ENCODE peak calls at places on chromosome 22, in four cellular contexts. One of them, this sample, is unnamed. For H3K9me3, the result is how much of the 10 kb centered on the place peaks cover.

GRCh38 chr22:35766654-35767580 is 49.2 kb downstream of the APOL5 start:
- DNase-seq in uterus: no peak
- DNase-seq in BE2C: no peak
- DNase-seq in esophagus squamous epithelium: no peak
- DNase-seq in this sample: no peak

GRCh38 chr22:32480238-32480637 is 5.6 kb downstream of the FBXO7 start:
- DNase-seq in BE2C: no peak
- DNase-seq in uterus: no peak
- DNase-seq in esophagus squamous epithelium: no peak
- DNase-seq in this sample: no peak

GRCh38 chr22:37178350-37179125 is 9.5 kb downstream of the C1QTNF6 start:
- DNase-seq in BE2C: no peak
- DNase-seq in esophagus squamous epithelium: no peak
- DNase-seq in uterus: no peak
- DNase-seq in this sample: no peak

GRCh38 chr22:29092243-29092642 is 19.4 kb downstream of the KREMEN1 start:
- DNase-seq in uterus: no peak
- DNase-seq in esophagus squamous epithelium: no peak
- DNase-seq in BE2C: no peak
- DNase-seq in this sample: no peak

GRCh38 chr22:27108425-27109114 is 451.2 kb downstream of the MIAT start:
- DNase-seq in esophagus squamous epithelium: no peak
- DNase-seq in BE2C: peak
- DNase-seq in uterus: peak
- DNase-seq in this sample: no peak

GRCh38 chr22:47308886-47309285 is 546.4 kb downstream of the TBC1D22A start:
- DNase-seq in esophagus squamous epithelium: no peak
- DNase-seq in uterus: no peak
- DNase-seq in BE2C: no peak
- DNase-seq in this sample: no peak

GRCh38 chr22:17920992-17921650 is 103.2 kb downstream of the MICAL3 start:
- DNase-seq in BE2C: no peak
- DNase-seq in esophagus squamous epithelium: no peak
- DNase-seq in uterus: no peak
- DNase-seq in this sample: no peak

GRCh38 chr22:29635734-29636357 is 32.4 kb downstream of the NF2 start:
- DNase-seq in uterus: no peak
- DNase-seq in esophagus squamous epithelium: no peak
- DNase-seq in BE2C: peak
- DNase-seq in this sample: peak

GRCh38 chr22:37053310-37054077 is 2.0 kb downstream of the KCTD17 start:
- DNase-seq in uterus: no peak
- DNase-seq in esophagus squamous epithelium: no peak
- DNase-seq in BE2C: no peak
- DNase-seq in this sample: no peak

GRCh38 chr22:26586556-26587325 is 3.2 kb downstream of the TPST2 start:
- DNase-seq in uterus: peak
- DNase-seq in BE2C: no peak
- DNase-seq in esophagus squamous epithelium: no peak
- DNase-seq in this sample: no peak

DNA sequence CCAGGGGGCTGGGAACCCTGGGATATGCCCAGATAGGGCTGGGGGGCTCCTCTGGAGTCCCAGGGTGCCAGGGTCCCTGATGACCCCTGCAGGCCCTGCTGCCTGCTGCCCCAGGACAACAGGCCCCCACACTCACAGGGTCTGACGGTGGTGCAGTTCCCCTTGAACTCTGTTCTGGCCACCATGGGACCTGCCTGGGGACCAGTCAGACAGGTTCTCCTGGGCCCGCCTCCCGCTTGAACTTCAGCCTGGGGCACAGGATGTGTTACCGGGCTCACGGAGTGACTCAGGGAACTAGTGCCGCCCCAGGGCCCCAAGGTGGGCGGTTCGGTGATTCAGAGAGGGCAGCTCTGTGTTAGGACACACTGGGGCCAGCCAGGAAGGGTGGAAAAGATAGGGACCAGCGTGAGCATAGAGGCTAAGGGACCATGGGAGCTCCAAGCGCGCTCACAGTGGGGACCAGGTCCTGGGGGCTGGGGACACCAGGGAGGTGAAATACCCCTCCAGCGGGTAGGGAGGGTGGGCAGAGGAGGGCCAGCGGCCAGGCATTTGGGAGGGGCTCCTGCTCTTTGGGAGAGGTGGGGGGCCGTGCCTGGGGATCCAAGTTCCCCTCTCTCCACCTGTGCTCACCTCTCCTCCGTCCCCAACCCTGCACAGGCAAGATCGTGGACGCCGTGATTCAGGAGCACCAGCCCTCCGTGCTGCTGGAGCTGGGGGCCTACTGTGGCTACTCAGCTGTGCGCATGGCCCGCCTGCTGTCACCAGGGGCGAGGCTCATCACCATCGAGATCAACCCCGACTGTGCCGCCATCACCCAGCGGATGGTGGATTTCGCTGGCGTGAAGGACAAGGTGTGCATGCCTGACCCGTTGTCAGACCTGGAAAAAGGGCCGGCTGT is 21.5 kb upstream of the TXNRD2 start:
- DNase-seq in esophagus squamous epithelium: no peak
- DNase-seq in uterus: no peak
- DNase-seq in BE2C: peak
- DNase-seq in this sample: no peak
- H3K9me3 ChIP-seq in esophagus squamous epithelium: under half
- H3K9me3 ChIP-seq in uterus: under half
- H3K9me3 ChIP-seq in BE2C: under half
- H3K9me3 ChIP-seq in this sample: under half

GRCh38 chr22:48440673-48441552 is 1386.8 kb downstream of the BRD1 start:
- DNase-seq in uterus: no peak
- DNase-seq in BE2C: no peak
- DNase-seq in esophagus squamous epithelium: no peak
- DNase-seq in this sample: no peak
- H3K4me3 ChIP-seq in uterus: no peak
- H3K4me3 ChIP-seq in BE2C: no peak
- H3K4me3 ChIP-seq in esophagus squamous epithelium: no peak
- H3K4me3 ChIP-seq in this sample: no peak

DNA sequence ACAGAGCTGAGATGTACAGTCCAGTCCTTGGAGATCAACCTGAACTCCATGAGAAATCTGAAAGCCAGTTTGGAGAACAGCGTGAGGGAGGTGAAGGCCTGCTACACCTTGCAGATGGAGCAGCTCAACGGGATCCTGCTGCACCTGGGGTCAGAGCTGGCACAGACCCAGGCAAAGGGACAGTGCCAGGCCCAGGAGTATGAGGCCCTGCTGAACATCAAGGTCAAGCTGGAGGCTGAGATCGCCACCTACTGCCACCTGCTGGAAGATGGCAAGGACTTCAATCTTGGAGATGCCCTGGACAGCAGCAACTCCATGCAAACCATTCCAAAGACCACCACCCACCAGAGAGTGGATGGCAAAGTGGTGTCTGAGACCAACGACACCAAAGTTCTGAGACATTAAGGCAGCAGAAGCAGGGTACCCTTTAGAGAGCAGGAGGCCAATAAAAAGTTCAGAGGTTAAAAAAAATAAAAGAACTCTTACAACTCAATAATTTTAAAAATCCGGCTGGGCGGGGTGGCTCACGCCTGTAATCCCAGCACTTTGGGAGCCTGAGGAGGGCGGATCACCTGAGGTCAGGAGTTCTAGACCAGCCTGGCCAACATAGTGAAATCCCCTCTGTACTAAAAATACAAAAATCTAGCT is 69.9 kb upstream of the RTL6 start:
- DNase-seq in BE2C: peak
- DNase-seq in uterus: no peak
- DNase-seq in esophagus squamous epithelium: no peak
- DNase-seq in this sample: peak
- TF ChIP-seq CTCF in BE2C: peak
- TF ChIP-seq CTCF in uterus: no peak
- TF ChIP-seq CTCF in esophagus squamous epithelium: peak
- TF ChIP-seq CTCF in this sample: peak

DNA sequence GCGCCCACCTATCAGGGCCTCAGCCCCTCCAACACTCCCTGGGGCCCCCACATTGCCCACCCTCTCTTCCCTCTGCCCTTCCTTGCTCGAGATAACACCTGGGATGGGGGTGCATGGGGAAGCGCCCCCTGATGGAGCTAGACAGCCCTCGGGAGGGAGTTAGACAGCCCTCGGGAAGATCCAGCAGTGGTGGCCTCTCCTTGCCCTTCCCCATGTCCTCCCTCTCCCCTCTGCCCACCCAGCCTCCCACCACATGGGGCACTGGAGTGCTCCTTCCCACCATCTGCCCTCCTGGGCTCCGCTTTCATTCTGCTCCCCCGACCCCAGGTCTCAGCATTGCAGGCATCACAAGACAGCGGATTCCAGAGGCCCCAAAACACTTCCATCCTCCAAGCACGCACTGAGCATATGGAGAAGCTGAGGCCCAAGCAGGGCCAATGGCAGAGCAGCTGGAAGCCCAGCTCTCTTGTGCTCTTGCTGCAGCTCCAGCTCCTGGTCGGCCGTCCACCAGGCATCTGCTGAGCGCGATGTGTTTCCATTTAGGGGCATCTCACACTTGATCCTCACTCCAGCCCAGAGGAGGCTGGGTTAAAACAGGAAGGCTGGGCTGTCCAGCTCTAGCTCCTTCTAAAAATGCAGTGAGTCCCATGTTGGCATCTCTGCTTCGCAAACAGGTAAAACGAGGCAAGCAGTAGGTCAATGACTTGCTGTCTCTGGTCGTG is 65.6 kb downstream of the IGLL1 start:
- DNase-seq in esophagus squamous epithelium: no peak
- DNase-seq in BE2C: no peak
- DNase-seq in uterus: no peak
- DNase-seq in this sample: no peak
- H3K9me3 ChIP-seq in esophagus squamous epithelium: under half
- H3K9me3 ChIP-seq in BE2C: under half
- H3K9me3 ChIP-seq in uterus: under half
- H3K9me3 ChIP-seq in this sample: under half

DNA sequence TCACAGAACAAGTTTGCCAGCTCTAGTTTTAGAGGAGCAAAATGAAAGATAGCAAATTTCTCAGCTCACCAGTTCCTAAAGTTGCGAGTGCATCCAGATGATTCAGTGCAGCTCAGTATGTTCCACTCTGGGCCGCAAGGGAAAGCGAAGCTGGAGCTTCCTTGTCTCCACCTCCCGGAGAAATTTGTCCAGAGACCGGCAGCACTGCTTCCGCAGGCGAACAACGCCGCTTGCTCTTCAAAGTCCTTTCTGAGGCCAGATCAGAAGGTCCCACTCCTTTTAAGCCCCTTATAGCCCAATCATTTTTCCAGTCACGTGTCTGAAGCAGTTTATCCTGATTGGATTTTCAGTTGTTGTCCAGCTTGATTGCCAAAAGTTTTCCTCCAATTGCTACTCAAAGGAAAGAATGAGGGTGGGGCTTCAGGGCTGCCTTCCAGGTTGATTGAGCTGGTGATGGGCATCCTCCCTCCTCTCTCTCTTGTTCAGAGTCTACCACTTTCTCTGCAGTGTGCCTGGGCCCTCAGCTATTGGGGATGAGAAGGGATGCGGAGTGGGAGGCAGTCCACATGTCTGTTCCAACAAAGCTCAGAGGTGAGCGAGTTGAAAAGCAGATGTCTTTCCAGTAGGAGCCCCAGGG is at the start of gene ZNF280A:
- DNase-seq in uterus: no peak
- DNase-seq in BE2C: no peak
- DNase-seq in esophagus squamous epithelium: no peak
- DNase-seq in this sample: peak
- H3K4me3 ChIP-seq in uterus: no peak
- H3K4me3 ChIP-seq in BE2C: no peak
- H3K4me3 ChIP-seq in esophagus squamous epithelium: no peak
- H3K4me3 ChIP-seq in this sample: no peak

This sample was measured in A673.